ENCODE peak calls at places on chromosomes 3 and 15, in four cellular contexts. One of them, this sample, is unnamed.

GRCh38 chr3:65439641-65440040 is 599.1 kb downstream of the MAGI1 start:
- DNase-seq in CD8-positive, alpha-beta memory T cell: no peak
- DNase-seq in right cardiac atrium: peak
- DNase-seq in heart left ventricle: no peak
- DNase-seq in this sample: no peak

GRCh38 chr3:129015388-129016105 is 14.4 kb downstream of the EFCC1 start:
- DNase-seq in CD8-positive, alpha-beta memory T cell: peak
- DNase-seq in right cardiac atrium: peak
- DNase-seq in heart left ventricle: peak
- DNase-seq in this sample: peak

GRCh38 chr3:129016725-129017530 is 15.8 kb downstream of the EFCC1 start:
- DNase-seq in CD8-positive, alpha-beta memory T cell: no peak
- DNase-seq in right cardiac atrium: peak
- DNase-seq in heart left ventricle: peak
- DNase-seq in this sample: no peak

GRCh38 chr15:52391074-52391473 is 95.5 kb upstream of the MYO5C start:
- DNase-seq in CD8-positive, alpha-beta memory T cell: no peak
- DNase-seq in right cardiac atrium: no peak
- DNase-seq in heart left ventricle: no peak
- DNase-seq in this sample: no peak

GRCh38 chr3:30221622-30222021 is 384.8 kb upstream of the TGFBR2 start:
- DNase-seq in CD8-positive, alpha-beta memory T cell: no peak
- DNase-seq in right cardiac atrium: no peak
- DNase-seq in heart left ventricle: no peak
- DNase-seq in this sample: no peak

GRCh38 chr15:26392956-26393355 is 379.9 kb downstream of the GABRB3 start:
- DNase-seq in CD8-positive, alpha-beta memory T cell: no peak
- DNase-seq in right cardiac atrium: no peak
- DNase-seq in heart left ventricle: no peak
- DNase-seq in this sample: no peak

GRCh38 chr15:31216210-31216911 is 110.3 kb upstream of the KLF13 start:
- DNase-seq in CD8-positive, alpha-beta memory T cell: peak
- DNase-seq in right cardiac atrium: peak
- DNase-seq in heart left ventricle: peak
- DNase-seq in this sample: no peak

GRCh38 chr3:166052440-166052839 is 215.2 kb upstream of the BCHE start:
- DNase-seq in CD8-positive, alpha-beta memory T cell: no peak
- DNase-seq in right cardiac atrium: no peak
- DNase-seq in heart left ventricle: no peak
- DNase-seq in this sample: no peak

GRCh38 chr15:75727851-75728715 is 15.4 kb upstream of the CSPG4 start:
- DNase-seq in CD8-positive, alpha-beta memory T cell: peak
- DNase-seq in right cardiac atrium: peak
- DNase-seq in heart left ventricle: peak
- DNase-seq in this sample: peak

GRCh38 chr3:63343674-63344073 is 65.6 kb downstream of the SYNPR start:
- DNase-seq in CD8-positive, alpha-beta memory T cell: no peak
- DNase-seq in right cardiac atrium: peak
- DNase-seq in heart left ventricle: peak
- DNase-seq in this sample: no peak

GRCh38 chr3:41365973-41366372 is 166.7 kb downstream of the CTNNB1 start:
- DNase-seq in CD8-positive, alpha-beta memory T cell: no peak
- DNase-seq in right cardiac atrium: no peak
- DNase-seq in heart left ventricle: no peak
- DNase-seq in this sample: no peak

GRCh38 chr3:151660890-151661289 is 72.8 kb upstream of the AADACL2 start:
- DNase-seq in CD8-positive, alpha-beta memory T cell: no peak
- DNase-seq in right cardiac atrium: no peak
- DNase-seq in heart left ventricle: no peak
- DNase-seq in this sample: no peak

GRCh38 chr3:150230037-150230436 is 178.1 kb upstream of the TSC22D2 start:
- DNase-seq in CD8-positive, alpha-beta memory T cell: no peak
- DNase-seq in right cardiac atrium: no peak
- DNase-seq in heart left ventricle: no peak
- DNase-seq in this sample: no peak

GRCh38 chr15:100879046-100879445 is 585 bp upstream of the ALDH1A3 start:
- DNase-seq in CD8-positive, alpha-beta memory T cell: no peak
- DNase-seq in right cardiac atrium: peak
- DNase-seq in heart left ventricle: no peak
- DNase-seq in this sample: no peak

GRCh38 chr15:60758961-60759729 is 280.2 kb upstream of the ICE2 start:
- DNase-seq in CD8-positive, alpha-beta memory T cell: no peak
- DNase-seq in right cardiac atrium: no peak
- DNase-seq in heart left ventricle: no peak
- DNase-seq in this sample: no peak

GRCh38 chr15:34610388-34610787 is 26.9 kb upstream of the GOLGA8B start:
- DNase-seq in CD8-positive, alpha-beta memory T cell: no peak
- DNase-seq in right cardiac atrium: no peak
- DNase-seq in heart left ventricle: no peak
- DNase-seq in this sample: no peak

GRCh38 chr3:58299839-58300516 is 6.1 kb upstream of the RPP14 start:
- DNase-seq in CD8-positive, alpha-beta memory T cell: no peak
- DNase-seq in right cardiac atrium: no peak
- DNase-seq in heart left ventricle: no peak
- DNase-seq in this sample: no peak

GRCh38 chr3:170809021-170809974 is 60.7 kb downstream of the RPL22L1 start:
- DNase-seq in CD8-positive, alpha-beta memory T cell: no peak
- DNase-seq in right cardiac atrium: no peak
- DNase-seq in heart left ventricle: no peak
- DNase-seq in this sample: no peak

GRCh38 chr3:39126532-39127071 is 19.1 kb downstream of the TTC21A start:
- DNase-seq in CD8-positive, alpha-beta memory T cell: no peak
- DNase-seq in right cardiac atrium: peak
- DNase-seq in heart left ventricle: no peak
- DNase-seq in this sample: no peak

GRCh38 chr15:85960381-85960780 is 119.3 kb upstream of the AGBL1 start:
- DNase-seq in CD8-positive, alpha-beta memory T cell: no peak
- DNase-seq in right cardiac atrium: no peak
- DNase-seq in heart left ventricle: no peak
- DNase-seq in this sample: no peak

GRCh38 chr3:55885721-55886120 is 398.6 kb upstream of the WNT5A start:
- DNase-seq in CD8-positive, alpha-beta memory T cell: no peak
- DNase-seq in right cardiac atrium: no peak
- DNase-seq in heart left ventricle: no peak
- DNase-seq in this sample: no peak

GRCh38 chr3:150446470-150446977 is 38.4 kb downstream of the TSC22D2 start:
- DNase-seq in CD8-positive, alpha-beta memory T cell: no peak
- DNase-seq in right cardiac atrium: no peak
- DNase-seq in heart left ventricle: no peak
- DNase-seq in this sample: no peak

GRCh38 chr3:17155951-17156350 is 271.2 kb downstream of the PLCL2 start:
- DNase-seq in CD8-positive, alpha-beta memory T cell: no peak
- DNase-seq in right cardiac atrium: no peak
- DNase-seq in heart left ventricle: no peak
- DNase-seq in this sample: no peak

GRCh38 chr3:183534249-183534648 is 21.3 kb downstream of the KLHL6 start:
- DNase-seq in CD8-positive, alpha-beta memory T cell: no peak
- DNase-seq in right cardiac atrium: no peak
- DNase-seq in heart left ventricle: no peak
- DNase-seq in this sample: no peak

GRCh38 chr3:109643590-109643989 is 306.2 kb upstream of the DPPA4 start:
- DNase-seq in CD8-positive, alpha-beta memory T cell: no peak
- DNase-seq in right cardiac atrium: no peak
- DNase-seq in heart left ventricle: no peak
- DNase-seq in this sample: no peak

GRCh38 chr3:182618981-182619591 is 174.2 kb upstream of the ATP11B start:
- DNase-seq in CD8-positive, alpha-beta memory T cell: no peak
- DNase-seq in right cardiac atrium: no peak
- DNase-seq in heart left ventricle: no peak
- DNase-seq in this sample: no peak

GRCh38 chr3:30632065-30632464 is 25.7 kb downstream of the TGFBR2 start:
- DNase-seq in CD8-positive, alpha-beta memory T cell: no peak
- DNase-seq in right cardiac atrium: no peak
- DNase-seq in heart left ventricle: no peak
- DNase-seq in this sample: no peak

GRCh38 chr3:126555795-126556636 is 2.7 kb downstream of the C3orf22 start:
- DNase-seq in CD8-positive, alpha-beta memory T cell: no peak
- DNase-seq in right cardiac atrium: peak
- DNase-seq in heart left ventricle: peak
- DNase-seq in this sample: peak

GRCh38 chr15:42992626-42993025 is 72.0 kb upstream of the TTBK2 start:
- DNase-seq in CD8-positive, alpha-beta memory T cell: no peak
- DNase-seq in right cardiac atrium: no peak
- DNase-seq in heart left ventricle: no peak
- DNase-seq in this sample: no peak

GRCh38 chr15:87326274-87326673 is 930.3 kb downstream of the NTRK3 start:
- DNase-seq in CD8-positive, alpha-beta memory T cell: no peak
- DNase-seq in right cardiac atrium: no peak
- DNase-seq in heart left ventricle: no peak
- DNase-seq in this sample: no peak

GRCh38 chr3:138460536-138461205 is 26.3 kb downstream of the ESYT3 start:
- DNase-seq in CD8-positive, alpha-beta memory T cell: no peak
- DNase-seq in right cardiac atrium: no peak
- DNase-seq in heart left ventricle: peak
- DNase-seq in this sample: no peak

GRCh38 chr3:134360046-134360445 is 14.2 kb downstream of the AMOTL2 start:
- DNase-seq in CD8-positive, alpha-beta memory T cell: no peak
- DNase-seq in right cardiac atrium: peak
- DNase-seq in heart left ventricle: no peak
- DNase-seq in this sample: no peak

GRCh38 chr15:45704329-45705249 is 69.8 kb downstream of the SQOR start:
- DNase-seq in CD8-positive, alpha-beta memory T cell: no peak
- DNase-seq in right cardiac atrium: peak
- DNase-seq in heart left ventricle: peak
- DNase-seq in this sample: no peak

GRCh38 chr3:63878394-63879089 is 14.9 kb downstream of the ATXN7 start:
- DNase-seq in CD8-positive, alpha-beta memory T cell: no peak
- DNase-seq in right cardiac atrium: no peak
- DNase-seq in heart left ventricle: no peak
- DNase-seq in this sample: no peak

GRCh38 chr3:23685484-23686258 is 120.1 kb upstream of the UBE2E1 start:
- DNase-seq in CD8-positive, alpha-beta memory T cell: no peak
- DNase-seq in right cardiac atrium: peak
- DNase-seq in heart left ventricle: no peak
- DNase-seq in this sample: no peak

GRCh38 chr15:90769375-90769774 is 52.2 kb downstream of the BLM start:
- DNase-seq in CD8-positive, alpha-beta memory T cell: no peak
- DNase-seq in right cardiac atrium: no peak
- DNase-seq in heart left ventricle: no peak
- DNase-seq in this sample: no peak

GRCh38 chr15:48636511-48636910 is 9.0 kb downstream of the FBN1 start:
- DNase-seq in CD8-positive, alpha-beta memory T cell: no peak
- DNase-seq in right cardiac atrium: no peak
- DNase-seq in heart left ventricle: no peak
- DNase-seq in this sample: no peak

GRCh38 chr3:47890037-47890831 is 87.3 kb downstream of the DHX30 start:
- DNase-seq in CD8-positive, alpha-beta memory T cell: no peak
- DNase-seq in right cardiac atrium: no peak
- DNase-seq in heart left ventricle: no peak
- DNase-seq in this sample: no peak
- H3K4me3 ChIP-seq in CD8-positive, alpha-beta memory T cell: no peak
- H3K4me3 ChIP-seq in right cardiac atrium: no peak
- H3K4me3 ChIP-seq in heart left ventricle: no peak
- H3K4me3 ChIP-seq in this sample: no peak

GRCh38 chr15:80252281-80252619 is 237 bp upstream of the CTXND1 start:
- DNase-seq in CD8-positive, alpha-beta memory T cell: no peak
- DNase-seq in right cardiac atrium: no peak
- DNase-seq in heart left ventricle: no peak
- DNase-seq in this sample: no peak
- H3K4me3 ChIP-seq in CD8-positive, alpha-beta memory T cell: no peak
- H3K4me3 ChIP-seq in right cardiac atrium: peak
- H3K4me3 ChIP-seq in heart left ventricle: peak
- H3K4me3 ChIP-seq in this sample: no peak

GRCh38 chr15:40325700-40326099 is 2.2 kb downstream of the INAFM2 start:
- DNase-seq in CD8-positive, alpha-beta memory T cell: no peak
- DNase-seq in right cardiac atrium: no peak
- DNase-seq in heart left ventricle: no peak
- DNase-seq in this sample: no peak
- H3K4me3 ChIP-seq in CD8-positive, alpha-beta memory T cell: no peak
- H3K4me3 ChIP-seq in right cardiac atrium: peak
- H3K4me3 ChIP-seq in heart left ventricle: no peak
- H3K4me3 ChIP-seq in this sample: no peak

DNA sequence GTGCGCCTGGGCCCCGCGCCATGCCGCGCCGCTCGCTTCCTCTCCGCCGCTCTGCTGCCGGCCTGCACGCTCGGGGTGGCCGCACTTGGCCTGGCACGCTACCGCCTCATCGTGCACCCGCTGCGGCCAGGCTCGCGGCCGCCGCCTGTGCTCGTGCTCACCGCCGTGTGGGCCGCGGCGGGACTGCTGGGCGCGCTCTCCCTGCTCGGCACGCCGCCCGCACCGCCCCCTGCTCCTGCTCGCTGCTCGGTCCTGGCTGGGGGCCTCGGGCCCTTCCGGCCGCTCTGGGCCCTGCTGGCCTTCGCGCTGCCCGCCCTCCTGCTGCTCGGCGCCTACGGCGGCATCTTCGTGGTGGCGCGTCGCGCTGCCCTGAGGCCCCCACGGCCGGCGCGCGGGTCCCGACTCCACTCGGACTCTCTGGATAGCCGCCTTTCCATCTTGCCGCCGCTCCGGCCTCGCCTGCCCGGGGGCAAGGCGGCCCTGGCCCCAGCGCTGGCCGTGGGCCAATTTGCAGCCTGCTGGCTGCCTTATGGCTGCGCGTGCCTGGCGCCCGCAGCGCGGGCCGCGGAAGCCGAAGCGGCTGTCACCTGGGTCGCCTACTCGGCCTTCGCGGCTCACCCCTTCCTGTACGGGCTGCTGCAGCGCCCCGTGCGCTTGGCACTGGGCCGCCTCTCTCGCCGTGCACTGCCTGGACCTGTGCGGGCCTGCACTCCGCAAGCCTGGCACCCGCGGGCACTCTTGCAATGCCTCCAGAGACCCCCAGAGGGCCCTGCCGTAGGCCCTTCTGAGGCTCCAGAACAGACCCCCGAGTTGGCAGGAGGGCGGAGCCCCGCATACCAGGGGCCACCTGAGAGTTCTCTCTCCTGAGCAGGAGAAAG is 951 bp downstream of the GPR62 start:
- DNase-seq in CD8-positive, alpha-beta memory T cell: no peak
- DNase-seq in right cardiac atrium: peak
- DNase-seq in heart left ventricle: peak
- DNase-seq in this sample: peak
- H3K4me3 ChIP-seq in CD8-positive, alpha-beta memory T cell: peak
- H3K4me3 ChIP-seq in right cardiac atrium: peak
- H3K4me3 ChIP-seq in heart left ventricle: peak
- H3K4me3 ChIP-seq in this sample: peak

GRCh38 chr3:156160653-156161052 is 40.3 kb downstream of the KCNAB1 start:
- DNase-seq in CD8-positive, alpha-beta memory T cell: no peak
- DNase-seq in right cardiac atrium: no peak
- DNase-seq in heart left ventricle: no peak
- DNase-seq in this sample: no peak
- H3K4me3 ChIP-seq in CD8-positive, alpha-beta memory T cell: peak
- H3K4me3 ChIP-seq in right cardiac atrium: no peak
- H3K4me3 ChIP-seq in heart left ventricle: no peak
- H3K4me3 ChIP-seq in this sample: peak

DNA sequence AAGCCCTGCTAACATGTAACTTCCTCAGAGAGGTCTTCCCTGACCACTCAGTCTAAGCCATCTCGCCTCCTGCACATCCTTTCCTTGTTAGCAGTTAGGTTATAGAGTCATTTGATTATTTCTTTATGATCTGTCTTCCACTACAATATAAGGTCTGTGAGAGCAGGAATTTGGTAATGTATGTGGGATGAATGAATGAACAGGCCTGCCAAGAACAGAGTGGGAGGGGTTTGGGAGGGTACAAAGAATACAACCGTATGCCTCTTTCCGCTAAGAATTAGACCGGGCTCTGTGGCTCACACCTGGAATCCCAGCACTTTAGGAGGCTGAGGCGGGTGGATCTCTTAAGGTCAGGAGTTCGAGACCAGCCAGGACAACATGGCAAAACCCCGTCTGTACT is 32.4 kb upstream of the MYO1E start:
- DNase-seq in CD8-positive, alpha-beta memory T cell: no peak
- DNase-seq in right cardiac atrium: no peak
- DNase-seq in heart left ventricle: no peak
- DNase-seq in this sample: no peak
- H3K4me3 ChIP-seq in CD8-positive, alpha-beta memory T cell: no peak
- H3K4me3 ChIP-seq in right cardiac atrium: no peak
- H3K4me3 ChIP-seq in heart left ventricle: no peak
- H3K4me3 ChIP-seq in this sample: no peak